ENCODE peak calls at places on chromosomes 5 and 9, in five cellular contexts. Z, Q, J, E and O are unnamed samples.

GRCh38 chr9:136105398-136106135 is 10.5 kb upstream of the NACC2 start:
- DNase-seq in Z (no peak), Q (no peak), J (peak; percentile 89), E (no peak), O (no peak)

GRCh38 chr9:127968046-127968445 is 12.7 kb downstream of the EEIG1 start:
- DNase-seq in Z (peak; percentile 81), Q (peak; percentile 51), J (no peak), E (peak; percentile 82), O (peak; percentile 84)

GRCh38 chr5:55907927-55908326 is 56.8 kb downstream of the IL31RA start:
- DNase-seq in Z (no peak), Q (no peak), J (no peak), E (no peak), O (no peak)

GRCh38 chr5:115351356-115352195 is 55.1 kb upstream of the CCDC112 start:
- DNase-seq in Z (no peak), Q (no peak), J (no peak), E (peak; percentile 21), O (no peak)

GRCh38 chr5:54701179-54701578 is 183.6 kb downstream of the SNX18 start:
- DNase-seq in Z (peak; percentile 26), Q (peak; percentile 52), J (no peak), E (peak; percentile 73), O (no peak)

GRCh38 chr5:154543380-154543779 is 65.4 kb upstream of the HAND1 start:
- DNase-seq in Z (no peak), Q (no peak), J (no peak), E (no peak), O (no peak)

GRCh38 chr5:17304282-17304681 is 86.9 kb downstream of the BASP1 start:
- DNase-seq in Z (no peak), Q (no peak), J (no peak), E (peak; percentile 76), O (no peak)

GRCh38 chr9:115024925-115025535 is 92.9 kb downstream of the TNC start:
- DNase-seq in Z (no peak), Q (no peak), J (no peak), E (no peak), O (no peak)

GRCh38 chr9:70494221-70494620 is 79.8 kb upstream of the KLF9 start:
- DNase-seq in Z (no peak), Q (no peak), J (no peak), E (no peak), O (no peak)

GRCh38 chr9:36450110-36450732 is 50.2 kb upstream of the RNF38 start:
- DNase-seq in Z (peak; percentile 22), Q (peak; percentile 45), J (no peak), E (peak; percentile 60), O (no peak)

GRCh38 chr5:62942384-62942783 is 363.8 kb downstream of the LRRC70 start:
- DNase-seq in Z (no peak), Q (no peak), J (no peak), E (no peak), O (no peak)

DNA sequence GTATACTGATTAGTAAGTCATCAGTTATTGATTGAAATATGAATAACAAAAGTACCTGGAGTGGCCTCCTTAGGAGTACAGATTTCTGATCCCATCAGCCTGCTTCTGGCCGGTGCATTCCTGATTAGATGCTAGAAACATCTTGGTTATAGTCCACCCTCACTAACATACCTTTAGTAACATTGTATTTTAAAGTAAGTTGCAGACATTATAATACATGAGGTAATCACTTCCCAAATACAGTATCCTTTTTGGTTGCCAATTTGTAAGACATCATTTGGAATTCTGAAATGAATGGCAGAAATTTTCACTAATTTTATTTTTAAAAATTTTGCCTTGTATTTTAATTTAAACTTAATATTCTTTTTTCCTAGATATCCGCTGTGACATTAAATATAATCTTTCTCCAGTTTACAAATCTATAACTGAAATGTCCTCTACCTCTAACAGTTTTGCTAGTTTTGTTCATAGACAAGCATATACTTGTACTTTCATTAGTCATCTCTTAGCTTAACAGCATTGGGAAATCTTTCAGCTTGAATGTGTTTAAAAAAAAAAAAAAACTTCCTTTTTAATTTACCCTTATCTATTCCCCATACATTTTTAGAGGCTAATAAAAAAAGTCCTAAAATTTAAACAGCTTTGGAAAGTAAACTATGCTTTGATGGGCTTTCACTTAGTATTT is 178.9 kb downstream of the XRCC4 start:
- DNase-seq in Z (no peak), Q (no peak), J (no peak), E (no peak), O (no peak)
- TF ChIP-seq CTCF in Z (no peak), Q (no peak), J (no peak), E (no peak), O (no peak)

DNA sequence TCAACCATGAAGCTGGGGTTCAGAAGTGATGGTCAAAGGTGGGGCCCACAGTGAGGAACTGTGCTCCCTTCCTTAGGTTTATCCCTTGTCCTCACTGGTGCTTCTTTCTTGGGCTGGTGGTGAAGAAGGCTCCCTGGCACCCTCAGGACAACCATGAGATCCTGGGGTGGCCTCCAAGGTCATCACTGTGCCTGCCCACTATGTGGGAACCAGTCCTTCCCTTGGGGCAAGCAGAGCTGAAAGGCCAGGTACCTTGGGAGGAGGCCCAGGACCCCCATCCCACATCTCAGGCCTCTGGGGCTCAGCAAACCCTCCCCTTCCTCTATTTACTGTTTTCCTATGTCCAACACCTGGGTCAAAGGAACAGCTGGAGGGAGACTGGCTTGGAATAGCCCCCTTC is 480 bp upstream of the CCL19 start:
- DNase-seq in Z (no peak), Q (no peak), J (no peak), E (no peak), O (no peak)
- H3K27ac ChIP-seq in Z (no peak overlapping the region), Q (no peak overlapping the region), J (no peak overlapping the region), E (no peak overlapping the region), O (no peak overlapping the region)

GRCh38 chr5:96294887-96295209 is 138.2 kb downstream of the PCSK1 start:
- DNase-seq in Z (no peak), Q (no peak), J (no peak), E (no peak), O (no peak)

GRCh38 chr5:96300986-96301385 is 132.1 kb downstream of the PCSK1 start:
- DNase-seq in Z (no peak), Q (no peak), J (no peak), E (no peak), O (no peak)

GRCh38 chr5:96297867-96298266 is 135.2 kb downstream of the PCSK1 start:
- DNase-seq in Z (no peak), Q (no peak), J (no peak), E (peak; percentile 51), O (no peak)

GRCh38 chr5:96293966-96294886 is 138.8 kb downstream of the PCSK1 start:
- DNase-seq in Z (no peak), Q (no peak), J (no peak), E (no peak), O (no peak)

GRCh38 chr5:96297290-96297689 is 135.8 kb downstream of the PCSK1 start:
- DNase-seq in Z (no peak), Q (no peak), J (no peak), E (no peak), O (no peak)
- TF ChIP-seq POLR2A in Z (no peak), Q (no peak), J (no peak), E (no peak), O (no peak)

GRCh38 chr5:123943136-123943535 is 431.2 kb downstream of the CSNK1G3 start:
- DNase-seq in Z (no peak), Q (no peak), J (no peak), E (no peak), O (no peak)

GRCh38 chr5:123936548-123936947 is 424.6 kb downstream of the CSNK1G3 start:
- DNase-seq in Z (no peak), Q (no peak), J (no peak), E (no peak), O (no peak)

GRCh38 chr5:123937230-123937629 is 425.3 kb downstream of the CSNK1G3 start:
- DNase-seq in Z (peak; percentile 72), Q (no peak), J (no peak), E (peak; percentile 71), O (no peak)
- TF ChIP-seq CTCF in Z (peak; percentile 45), Q (no peak), J (peak; percentile 62), E (peak; percentile 31), O (peak; percentile 62)

GRCh38 chr5:158985492-158985891 is 114.2 kb downstream of the EBF1 start:
- DNase-seq in Z (no peak), Q (no peak), J (no peak), E (no peak), O (no peak)
- H3K27ac ChIP-seq in Z (no peak overlapping the region), Q (no peak overlapping the region), J (no peak overlapping the region), E (no peak overlapping the region), O (no peak overlapping the region)

GRCh38 chr5:179873711-179874110 is 15.1 kb upstream of the MRNIP start:
- DNase-seq in Z (no peak), Q (no peak), J (no peak), E (no peak), O (no peak)

GRCh38 chr5:179874136-179874535 is 15.5 kb upstream of the MRNIP start:
- DNase-seq in Z (no peak), Q (no peak), J (no peak), E (no peak), O (no peak)

GRCh38 chr5:179878222-179879002 is 19.8 kb upstream of the MRNIP start:
- DNase-seq in Z (no peak), Q (no peak), J (no peak), E (no peak), O (no peak)

GRCh38 chr5:179874536-179875292 is 16.1 kb upstream of the MRNIP start:
- DNase-seq in Z (no peak), Q (no peak), J (no peak), E (no peak), O (no peak)

DNA sequence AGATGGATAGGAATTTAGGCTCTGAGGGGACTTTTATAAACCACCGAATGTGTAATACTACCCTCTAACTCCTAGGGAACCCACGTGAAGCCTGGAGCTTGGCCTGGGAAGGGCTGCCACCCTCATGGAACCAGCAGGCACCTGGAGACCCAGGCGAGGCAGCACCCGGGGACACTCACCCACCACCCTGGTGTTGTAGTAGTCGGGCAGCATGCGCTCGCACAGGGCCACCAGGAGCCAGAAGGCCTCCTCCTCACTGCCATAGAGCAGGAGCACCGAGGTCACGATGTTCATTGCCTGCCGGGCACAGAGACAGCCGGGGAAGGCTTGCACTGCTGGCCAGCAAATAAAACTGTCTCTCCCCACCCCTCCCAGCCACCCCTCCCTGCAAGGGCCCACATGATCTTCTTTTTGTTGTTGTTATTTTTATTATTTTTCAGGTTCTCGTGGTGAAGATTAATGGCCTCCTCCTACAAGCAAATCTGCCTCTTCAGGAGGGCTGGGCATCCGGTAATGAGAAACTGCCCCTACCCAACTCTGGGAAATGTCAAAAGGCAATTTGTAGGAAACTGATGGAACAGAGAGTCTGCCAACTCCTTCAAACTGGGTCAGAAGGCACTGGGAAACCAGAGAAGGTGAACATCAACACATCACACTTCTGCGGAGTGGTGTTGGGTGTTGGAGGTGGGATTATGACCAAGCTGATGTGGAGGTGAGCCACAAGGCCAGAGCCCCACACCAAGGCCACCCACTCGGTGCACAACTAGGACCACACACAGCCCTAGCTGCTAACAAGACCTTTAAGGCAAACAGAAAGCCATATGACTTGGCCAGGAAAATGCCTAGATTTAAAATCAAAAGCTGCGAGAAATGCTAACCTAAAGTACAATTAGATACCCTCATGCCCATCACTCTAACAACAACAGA is 17.4 kb upstream of the MRNIP start:
- DNase-seq in Z (no peak), Q (no peak), J (no peak), E (no peak), O (no peak)
- TF ChIP-seq POLR2A in Z (no peak), Q (no peak), J (no peak), E (no peak), O (no peak)

GRCh38 chr9:132312873-132313272 is 41.9 kb downstream of the SETX start:
- DNase-seq in Z (no peak), Q (no peak), J (no peak), E (peak; percentile 17), O (no peak)
- TF ChIP-seq CTCF in Z (no peak), Q (no peak), J (no peak), E (no peak), O (no peak)